ENCODE peak calls at places on chromosome 9, in eight cellular contexts. One of them, this sample, is unnamed.

GRCh38 chr9:19119241-19119640 is 8.1 kb downstream of the PLIN2 start:
- DNase-seq in upper lobe of right lung: no peak
- DNase-seq in CD8-positive, alpha-beta memory T cell: no peak
- DNase-seq in astrocyte of the spinal cord: no peak
- DNase-seq in A549: no peak
- DNase-seq in psoas muscle: no peak
- DNase-seq in cardiac fibroblast: no peak
- DNase-seq in epithelial cell of esophagus: no peak
- DNase-seq in this sample: no peak

GRCh38 chr9:24961787-24962186 is 416.1 kb upstream of the IZUMO3 start:
- DNase-seq in upper lobe of right lung: no peak
- DNase-seq in CD8-positive, alpha-beta memory T cell: no peak
- DNase-seq in astrocyte of the spinal cord: no peak
- DNase-seq in A549: no peak
- DNase-seq in psoas muscle: no peak
- DNase-seq in cardiac fibroblast: no peak
- DNase-seq in epithelial cell of esophagus: no peak
- DNase-seq in this sample: no peak

GRCh38 chr9:135030711-135031245 is 56.7 kb upstream of the OLFM1 start:
- DNase-seq in upper lobe of right lung: peak
- DNase-seq in CD8-positive, alpha-beta memory T cell: no peak
- DNase-seq in astrocyte of the spinal cord: no peak
- DNase-seq in A549: no peak
- DNase-seq in psoas muscle: no peak
- DNase-seq in cardiac fibroblast: no peak
- DNase-seq in epithelial cell of esophagus: no peak
- DNase-seq in this sample: no peak

GRCh38 chr9:113851359-113851758 is 24.8 kb upstream of the ZNF618 start:
- DNase-seq in upper lobe of right lung: no peak
- DNase-seq in CD8-positive, alpha-beta memory T cell: no peak
- DNase-seq in astrocyte of the spinal cord: no peak
- DNase-seq in A549: no peak
- DNase-seq in psoas muscle: no peak
- DNase-seq in cardiac fibroblast: no peak
- DNase-seq in epithelial cell of esophagus: no peak
- DNase-seq in this sample: no peak

GRCh38 chr9:69376651-69377050 is 51.6 kb downstream of the ENTREP1 start:
- DNase-seq in upper lobe of right lung: no peak
- DNase-seq in CD8-positive, alpha-beta memory T cell: no peak
- DNase-seq in astrocyte of the spinal cord: peak
- DNase-seq in A549: peak
- DNase-seq in psoas muscle: no peak
- DNase-seq in cardiac fibroblast: peak
- DNase-seq in epithelial cell of esophagus: peak
- DNase-seq in this sample: peak

GRCh38 chr9:129726322-129727160 is 26.3 kb downstream of the PTGES start:
- DNase-seq in upper lobe of right lung: peak
- DNase-seq in CD8-positive, alpha-beta memory T cell: peak
- DNase-seq in astrocyte of the spinal cord: peak
- DNase-seq in A549: peak
- DNase-seq in psoas muscle: peak
- DNase-seq in cardiac fibroblast: peak
- DNase-seq in epithelial cell of esophagus: peak
- DNase-seq in this sample: peak

GRCh38 chr9:107700902-107701301 is 211.3 kb upstream of the KLF4 start:
- DNase-seq in upper lobe of right lung: no peak
- DNase-seq in CD8-positive, alpha-beta memory T cell: no peak
- DNase-seq in astrocyte of the spinal cord: no peak
- DNase-seq in A549: no peak
- DNase-seq in psoas muscle: no peak
- DNase-seq in cardiac fibroblast: no peak
- DNase-seq in epithelial cell of esophagus: no peak
- DNase-seq in this sample: no peak

GRCh38 chr9:137825324-137825991 is 52.1 kb upstream of the CACNA1B start:
- DNase-seq in upper lobe of right lung: no peak
- DNase-seq in CD8-positive, alpha-beta memory T cell: no peak
- DNase-seq in astrocyte of the spinal cord: no peak
- DNase-seq in A549: no peak
- DNase-seq in psoas muscle: no peak
- DNase-seq in cardiac fibroblast: no peak
- DNase-seq in epithelial cell of esophagus: no peak
- DNase-seq in this sample: no peak

GRCh38 chr9:137381501-137382443 is 41.2 kb downstream of the EXD3 start:
- DNase-seq in upper lobe of right lung: peak
- DNase-seq in CD8-positive, alpha-beta memory T cell: no peak
- DNase-seq in astrocyte of the spinal cord: no peak
- DNase-seq in A549: no peak
- DNase-seq in psoas muscle: peak
- DNase-seq in cardiac fibroblast: no peak
- DNase-seq in epithelial cell of esophagus: no peak
- DNase-seq in this sample: no peak

GRCh38 chr9:126673689-126674364 is 60.1 kb downstream of the LMX1B start:
- DNase-seq in upper lobe of right lung: no peak
- DNase-seq in CD8-positive, alpha-beta memory T cell: no peak
- DNase-seq in astrocyte of the spinal cord: no peak
- DNase-seq in A549: peak
- DNase-seq in psoas muscle: no peak
- DNase-seq in cardiac fibroblast: no peak
- DNase-seq in epithelial cell of esophagus: peak
- DNase-seq in this sample: no peak

GRCh38 chr9:35518981-35519679 is 29.2 kb downstream of the RUSC2 start:
- DNase-seq in upper lobe of right lung: no peak
- DNase-seq in CD8-positive, alpha-beta memory T cell: no peak
- DNase-seq in astrocyte of the spinal cord: peak
- DNase-seq in A549: peak
- DNase-seq in psoas muscle: no peak
- DNase-seq in cardiac fibroblast: peak
- DNase-seq in epithelial cell of esophagus: peak
- DNase-seq in this sample: peak

DNA sequence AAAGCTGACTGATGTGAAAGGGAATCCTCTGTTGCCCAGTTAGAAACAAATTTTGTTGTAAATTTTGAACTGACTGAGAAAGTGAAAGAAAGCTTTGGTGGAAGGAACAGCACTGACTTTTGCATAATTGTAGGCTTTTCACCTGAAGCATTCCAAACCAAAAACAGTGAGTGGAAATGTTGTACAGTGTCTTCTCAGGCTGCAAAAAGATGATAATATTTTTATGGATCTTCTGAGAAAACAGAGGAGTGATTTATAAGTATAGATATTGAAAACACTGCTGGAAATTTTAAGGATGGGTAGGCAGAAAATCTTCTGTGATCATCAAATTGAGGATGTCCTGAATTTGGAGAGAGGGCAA is 40.0 kb downstream of the LURAP1L start:
- DNase-seq in upper lobe of right lung: no peak
- DNase-seq in CD8-positive, alpha-beta memory T cell: no peak
- DNase-seq in astrocyte of the spinal cord: no peak
- DNase-seq in A549: no peak
- DNase-seq in psoas muscle: no peak
- DNase-seq in cardiac fibroblast: no peak
- DNase-seq in epithelial cell of esophagus: no peak
- DNase-seq in this sample: no peak
- H3K4me3 ChIP-seq in upper lobe of right lung: no peak
- H3K4me3 ChIP-seq in CD8-positive, alpha-beta memory T cell: no peak
- H3K4me3 ChIP-seq in astrocyte of the spinal cord: no peak
- H3K4me3 ChIP-seq in A549: peak
- H3K4me3 ChIP-seq in psoas muscle: peak
- H3K4me3 ChIP-seq in cardiac fibroblast: peak
- H3K4me3 ChIP-seq in epithelial cell of esophagus: no peak
- H3K4me3 ChIP-seq in this sample: no peak

GRCh38 chr9:97310023-97310422 is 2.6 kb downstream of the CCDC180 start:
- DNase-seq in upper lobe of right lung: no peak
- DNase-seq in CD8-positive, alpha-beta memory T cell: no peak
- DNase-seq in astrocyte of the spinal cord: no peak
- DNase-seq in A549: no peak
- DNase-seq in psoas muscle: no peak
- DNase-seq in cardiac fibroblast: no peak
- DNase-seq in epithelial cell of esophagus: no peak
- DNase-seq in this sample: no peak

GRCh38 chr9:97309260-97309659 is 1.8 kb downstream of the CCDC180 start:
- DNase-seq in upper lobe of right lung: no peak
- DNase-seq in CD8-positive, alpha-beta memory T cell: no peak
- DNase-seq in astrocyte of the spinal cord: no peak
- DNase-seq in A549: no peak
- DNase-seq in psoas muscle: no peak
- DNase-seq in cardiac fibroblast: no peak
- DNase-seq in epithelial cell of esophagus: no peak
- DNase-seq in this sample: no peak

GRCh38 chr9:97305501-97306298 is 1.8 kb upstream of the CCDC180 start:
- DNase-seq in upper lobe of right lung: no peak
- DNase-seq in CD8-positive, alpha-beta memory T cell: no peak
- DNase-seq in astrocyte of the spinal cord: no peak
- DNase-seq in A549: no peak
- DNase-seq in psoas muscle: no peak
- DNase-seq in cardiac fibroblast: no peak
- DNase-seq in epithelial cell of esophagus: no peak
- DNase-seq in this sample: no peak

GRCh38 chr9:97307091-97307490 is 368 bp upstream of the CCDC180 start:
- DNase-seq in upper lobe of right lung: peak
- DNase-seq in CD8-positive, alpha-beta memory T cell: no peak
- DNase-seq in astrocyte of the spinal cord: peak
- DNase-seq in A549: no peak
- DNase-seq in psoas muscle: peak
- DNase-seq in cardiac fibroblast: peak
- DNase-seq in epithelial cell of esophagus: peak
- DNase-seq in this sample: peak

GRCh38 chr9:97307500-97308163 is at the start of gene CCDC180:
- DNase-seq in upper lobe of right lung: no peak
- DNase-seq in CD8-positive, alpha-beta memory T cell: no peak
- DNase-seq in astrocyte of the spinal cord: peak
- DNase-seq in A549: no peak
- DNase-seq in psoas muscle: peak
- DNase-seq in cardiac fibroblast: peak
- DNase-seq in epithelial cell of esophagus: peak
- DNase-seq in this sample: peak
- H3K4me3 ChIP-seq in upper lobe of right lung: no peak
- H3K4me3 ChIP-seq in CD8-positive, alpha-beta memory T cell: no peak
- H3K4me3 ChIP-seq in astrocyte of the spinal cord: peak
- H3K4me3 ChIP-seq in A549: no peak
- H3K4me3 ChIP-seq in psoas muscle: peak
- H3K4me3 ChIP-seq in cardiac fibroblast: peak
- H3K4me3 ChIP-seq in epithelial cell of esophagus: no peak
- H3K4me3 ChIP-seq in this sample: no peak

GRCh38 chr9:38316166-38316765 is 76.2 kb upstream of the ALDH1B1 start:
- DNase-seq in upper lobe of right lung: no peak
- DNase-seq in CD8-positive, alpha-beta memory T cell: no peak
- DNase-seq in astrocyte of the spinal cord: no peak
- DNase-seq in A549: no peak
- DNase-seq in psoas muscle: peak
- DNase-seq in cardiac fibroblast: no peak
- DNase-seq in epithelial cell of esophagus: no peak
- DNase-seq in this sample: no peak

GRCh38 chr9:38319496-38320173 is 72.9 kb upstream of the ALDH1B1 start:
- DNase-seq in upper lobe of right lung: no peak
- DNase-seq in CD8-positive, alpha-beta memory T cell: no peak
- DNase-seq in astrocyte of the spinal cord: no peak
- DNase-seq in A549: no peak
- DNase-seq in psoas muscle: no peak
- DNase-seq in cardiac fibroblast: no peak
- DNase-seq in epithelial cell of esophagus: peak
- DNase-seq in this sample: peak

GRCh38 chr9:38322937-38323336 is 69.6 kb upstream of the ALDH1B1 start:
- DNase-seq in upper lobe of right lung: no peak
- DNase-seq in CD8-positive, alpha-beta memory T cell: no peak
- DNase-seq in astrocyte of the spinal cord: no peak
- DNase-seq in A549: no peak
- DNase-seq in psoas muscle: no peak
- DNase-seq in cardiac fibroblast: no peak
- DNase-seq in epithelial cell of esophagus: no peak
- DNase-seq in this sample: no peak

GRCh38 chr9:38315085-38315595 is 77.4 kb upstream of the ALDH1B1 start:
- DNase-seq in upper lobe of right lung: no peak
- DNase-seq in CD8-positive, alpha-beta memory T cell: no peak
- DNase-seq in astrocyte of the spinal cord: no peak
- DNase-seq in A549: no peak
- DNase-seq in psoas muscle: no peak
- DNase-seq in cardiac fibroblast: no peak
- DNase-seq in epithelial cell of esophagus: no peak
- DNase-seq in this sample: no peak

GRCh38 chr9:38318755-38319495 is 73.6 kb upstream of the ALDH1B1 start:
- DNase-seq in upper lobe of right lung: no peak
- DNase-seq in CD8-positive, alpha-beta memory T cell: no peak
- DNase-seq in astrocyte of the spinal cord: peak
- DNase-seq in A549: peak
- DNase-seq in psoas muscle: no peak
- DNase-seq in cardiac fibroblast: peak
- DNase-seq in epithelial cell of esophagus: peak
- DNase-seq in this sample: peak
- H3K4me3 ChIP-seq in upper lobe of right lung: peak
- H3K4me3 ChIP-seq in CD8-positive, alpha-beta memory T cell: no peak
- H3K4me3 ChIP-seq in astrocyte of the spinal cord: no peak
- H3K4me3 ChIP-seq in A549: no peak
- H3K4me3 ChIP-seq in psoas muscle: no peak
- H3K4me3 ChIP-seq in cardiac fibroblast: no peak
- H3K4me3 ChIP-seq in epithelial cell of esophagus: no peak
- H3K4me3 ChIP-seq in this sample: peak

DNA sequence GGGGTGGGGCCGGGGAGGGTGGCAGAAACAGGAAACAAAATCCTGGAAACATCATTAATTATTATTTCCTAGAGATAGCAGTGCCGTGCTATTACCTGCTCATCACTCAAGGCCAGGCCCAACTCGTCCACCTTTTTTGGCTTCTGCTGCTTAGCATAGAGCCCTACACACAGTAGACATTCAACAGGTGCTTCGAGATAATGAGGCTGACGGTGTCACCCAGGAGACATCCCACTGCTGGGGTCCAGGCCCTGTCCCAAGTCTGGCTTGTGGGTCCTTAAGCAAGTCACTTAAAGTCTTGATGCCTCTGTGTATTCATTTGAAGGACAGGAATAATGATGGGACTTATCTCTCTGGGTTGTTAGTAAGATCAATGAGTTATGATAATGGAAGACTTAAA is 506.6 kb downstream of the BNC2 start:
- DNase-seq in upper lobe of right lung: no peak
- DNase-seq in CD8-positive, alpha-beta memory T cell: no peak
- DNase-seq in astrocyte of the spinal cord: no peak
- DNase-seq in A549: no peak
- DNase-seq in psoas muscle: no peak
- DNase-seq in cardiac fibroblast: no peak
- DNase-seq in epithelial cell of esophagus: no peak
- DNase-seq in this sample: no peak
- H3K4me3 ChIP-seq in upper lobe of right lung: no peak
- H3K4me3 ChIP-seq in CD8-positive, alpha-beta memory T cell: no peak
- H3K4me3 ChIP-seq in astrocyte of the spinal cord: no peak
- H3K4me3 ChIP-seq in A549: no peak
- H3K4me3 ChIP-seq in psoas muscle: no peak
- H3K4me3 ChIP-seq in cardiac fibroblast: no peak
- H3K4me3 ChIP-seq in epithelial cell of esophagus: no peak
- H3K4me3 ChIP-seq in this sample: no peak

DNA sequence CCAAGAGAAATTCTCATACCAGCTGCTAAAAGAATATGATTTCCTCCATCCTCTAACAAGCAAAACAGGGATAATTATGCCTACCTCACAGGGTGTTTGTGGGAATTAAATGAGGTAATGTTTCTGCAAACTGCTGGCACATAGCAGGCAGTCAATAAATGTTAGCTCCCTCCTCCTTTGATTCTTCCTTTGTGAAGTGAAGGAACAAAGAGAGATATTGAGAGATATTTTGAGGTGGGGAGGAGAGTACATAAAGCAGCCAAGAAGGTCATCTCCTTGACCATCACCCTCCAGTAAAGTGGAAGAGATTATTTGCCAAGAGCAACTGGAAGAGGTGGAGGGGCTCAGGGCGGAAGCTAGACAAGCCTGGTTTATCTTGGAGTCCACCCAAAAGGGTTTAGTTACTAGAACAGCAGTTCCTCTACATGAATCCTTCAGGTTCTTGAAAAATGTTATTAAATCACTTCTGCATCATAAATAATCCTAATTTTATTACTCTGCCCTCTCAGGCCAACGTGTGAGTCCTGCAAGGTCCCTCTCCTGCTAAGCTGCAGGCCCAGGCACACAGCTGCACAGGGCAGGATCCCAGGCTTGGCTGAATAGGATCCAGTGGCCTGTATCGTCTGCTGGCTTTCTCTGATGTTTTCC is 35.0 kb upstream of the TLE1 start:
- DNase-seq in upper lobe of right lung: no peak
- DNase-seq in CD8-positive, alpha-beta memory T cell: no peak
- DNase-seq in astrocyte of the spinal cord: peak
- DNase-seq in A549: no peak
- DNase-seq in psoas muscle: no peak
- DNase-seq in cardiac fibroblast: peak
- DNase-seq in epithelial cell of esophagus: no peak
- DNase-seq in this sample: peak
- H3K4me3 ChIP-seq in upper lobe of right lung: no peak
- H3K4me3 ChIP-seq in CD8-positive, alpha-beta memory T cell: no peak
- H3K4me3 ChIP-seq in astrocyte of the spinal cord: no peak
- H3K4me3 ChIP-seq in A549: no peak
- H3K4me3 ChIP-seq in psoas muscle: no peak
- H3K4me3 ChIP-seq in cardiac fibroblast: no peak
- H3K4me3 ChIP-seq in epithelial cell of esophagus: no peak
- H3K4me3 ChIP-seq in this sample: no peak

This sample was measured in fibroblast of the aortic adventitia.